ENCODE peak calls at places on chromosomes 3 and 15, in nine cellular contexts. E is lower lobe of right lung, C is ovary, F is psoas muscle, J is uterus, S is fibroblast of lung, P is mammary epithelial cell, N is IMR-90, B is GM23338. V is an unnamed sample. For H3K4me1, the result is how much of the 10 kb centered on the place peaks cover.

GRCh38 chr3:55556622-55557531 is 69.8 kb upstream of the WNT5A start:
- DNase-seq in E (no peak), C (no peak), F (no peak), J (no peak), S (no peak), P (peak), N (peak), B (no peak), V (no peak)

GRCh38 chr3:87694678-87695077 is 364.1 kb downstream of the CGGBP1 start:
- DNase-seq in E (no peak), C (no peak), F (no peak), J (no peak), S (no peak), P (no peak), N (no peak), B (no peak), V (no peak)

GRCh38 chr3:185595520-185595919 is 9.4 kb downstream of the SENP2 start:
- DNase-seq in E (no peak), C (no peak), F (no peak), J (no peak), S (no peak), P (no peak), N (no peak), B (no peak), V (no peak)

GRCh38 chr15:79674124-79674465 is 222.7 kb downstream of the MTHFS start:
- DNase-seq in E (no peak), C (no peak), F (no peak), J (no peak), S (no peak), P (no peak), N (no peak), B (no peak), V (no peak)

GRCh38 chr15:62254137-62254934 is 89.3 kb upstream of the C2CD4B start:
- DNase-seq in E (peak), C (peak), F (peak), J (peak), S (peak), P (peak), N (peak), B (peak), V (no peak)

GRCh38 chr15:87816016-87816415 is 440.5 kb downstream of the NTRK3 start:
- DNase-seq in E (no peak), C (no peak), F (no peak), J (no peak), S (no peak), P (no peak), N (peak), B (no peak), V (no peak)

GRCh38 chr3:13072239-13073041 is 789 bp downstream of the IQSEC1 start:
- DNase-seq in E (no peak), C (no peak), F (peak), J (no peak), S (no peak), P (peak), N (peak), B (peak), V (no peak)

GRCh38 chr15:80019168-80019745 is 40.2 kb upstream of the ZFAND6 start:
- DNase-seq in E (no peak), C (no peak), F (no peak), J (no peak), S (no peak), P (no peak), N (no peak), B (no peak), V (no peak)

GRCh38 chr15:89362203-89363101 is 27.8 kb upstream of the POLG start:
- DNase-seq in E (no peak), C (no peak), F (no peak), J (no peak), S (no peak), P (no peak), N (no peak), B (peak), V (no peak)

GRCh38 chr3:113897373-113897777 is 50.4 kb upstream of the ZDHHC23 start:
- DNase-seq in E (no peak), C (no peak), F (no peak), J (no peak), S (no peak), P (peak), N (no peak), B (no peak), V (no peak)
- H3K4me3 ChIP-seq in E (peak), C (no peak), F (peak), J (no peak), S (no peak), P (peak), N (no peak), B (no peak), V (no peak)

DNA sequence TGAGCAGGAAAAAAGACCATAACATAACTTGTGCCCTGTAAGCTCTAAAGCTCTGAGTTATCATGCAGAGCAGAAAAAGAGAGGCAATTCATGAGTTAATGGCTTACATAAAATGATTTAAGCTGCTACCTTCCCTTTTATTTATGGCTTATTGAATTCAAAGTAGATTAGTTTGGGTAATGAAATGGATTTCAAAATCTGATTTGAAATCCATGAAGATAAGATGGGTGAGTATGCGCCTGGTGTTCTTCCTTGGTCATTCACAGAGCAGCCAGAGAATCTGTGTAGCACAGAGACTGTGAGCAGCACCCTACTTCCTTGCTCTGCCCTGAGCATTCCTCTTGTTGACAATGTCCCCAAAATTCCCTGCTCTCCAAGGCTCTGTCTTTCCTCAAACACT is 36.2 kb upstream of the MRPL3 start:
- DNase-seq in E (no peak), C (no peak), F (no peak), J (no peak), S (no peak), P (no peak), N (no peak), B (no peak), V (no peak)
- H3K4me1 ChIP-seq in E (under half), C (under half), F (under half), J (under half), S (under half), P (under half), N (under half), B (under half), V (under half)

DNA sequence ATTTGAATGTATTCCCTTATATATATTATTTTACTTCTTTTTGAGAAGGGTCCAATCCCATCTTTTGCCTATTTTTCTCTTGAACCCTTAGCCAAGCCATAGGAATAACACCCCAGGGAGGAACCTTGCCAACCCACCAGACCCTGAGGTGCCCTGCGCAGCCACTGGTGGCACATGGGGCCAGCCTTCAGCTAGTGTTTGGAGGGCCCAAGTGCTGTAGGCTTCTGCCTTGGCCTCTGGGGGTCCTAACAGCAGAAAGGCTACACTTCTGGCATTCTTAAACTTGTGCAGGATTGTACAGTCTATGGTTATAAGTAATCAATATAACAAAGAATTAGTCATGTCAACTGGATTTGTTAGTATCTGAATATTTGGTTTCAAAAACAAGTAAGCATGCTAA is 34.5 kb downstream of the RUVBL1 start:
- DNase-seq in E (no peak), C (no peak), F (no peak), J (no peak), S (no peak), P (no peak), N (no peak), B (no peak), V (no peak)
- TF ChIP-seq CTCF in E (no peak), C (no peak), F (no peak), J (no peak), S (no peak), P (no peak), N (no peak), B (no peak), V (no peak)

GRCh38 chr3:184164648-184165330 is 9.6 kb downstream of the DVL3 start:
- DNase-seq in E (no peak), C (no peak), F (no peak), J (no peak), S (no peak), P (no peak), N (no peak), B (no peak), V (no peak)

GRCh38 chr3:184157206-184157605 is 2.0 kb downstream of the DVL3 start:
- DNase-seq in E (no peak), C (no peak), F (no peak), J (no peak), S (no peak), P (no peak), N (no peak), B (no peak), V (no peak)

GRCh38 chr3:184158394-184158793 is 3.2 kb downstream of the DVL3 start:
- DNase-seq in E (no peak), C (no peak), F (no peak), J (no peak), S (no peak), P (no peak), N (no peak), B (no peak), V (no peak)

GRCh38 chr3:184156522-184156955 is 1.4 kb downstream of the DVL3 start:
- DNase-seq in E (no peak), C (peak), F (peak), J (peak), S (peak), P (no peak), N (peak), B (peak), V (no peak)

DNA sequence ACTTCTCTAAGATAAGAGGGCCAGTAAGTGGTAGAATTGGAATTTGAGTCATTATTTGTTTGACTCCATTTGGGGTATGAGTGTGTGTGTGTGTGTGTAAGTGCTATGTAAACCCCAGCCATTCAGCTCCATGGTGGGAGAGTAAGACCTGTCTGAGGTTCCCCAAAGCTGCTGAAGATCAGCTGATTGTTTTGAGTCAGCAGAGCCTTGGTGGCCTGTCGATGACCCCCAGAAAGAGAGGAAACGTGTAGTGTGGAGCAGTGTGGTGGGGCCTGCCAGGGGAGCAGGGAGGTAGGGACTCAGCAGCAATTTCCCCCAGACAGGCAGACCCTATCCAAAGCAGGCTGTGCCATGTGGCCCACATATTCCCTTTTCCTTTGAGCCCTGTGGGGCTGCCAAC is 5.3 kb downstream of the DVL3 start:
- DNase-seq in E (no peak), C (no peak), F (no peak), J (no peak), S (peak), P (no peak), N (peak), B (no peak), V (no peak)
- H3K4me3 ChIP-seq in E (no peak), C (no peak), F (no peak), J (no peak), S (peak), P (no peak), N (no peak), B (no peak), V (peak)

GRCh38 chr3:66486646-66487045 is 14.2 kb downstream of the LRIG1 start:
- DNase-seq in E (no peak), C (no peak), F (no peak), J (no peak), S (peak), P (no peak), N (peak), B (no peak), V (no peak)
- H3K4me1 ChIP-seq in E (half or more), C (under half), F (half or more), J (under half), S (under half), P (under half), N (under half), B (half or more), V (half or more)

GRCh38 chr3:57582470-57583168 is 14.5 kb downstream of the ARF4 start:
- DNase-seq in E (no peak), C (no peak), F (no peak), J (no peak), S (no peak), P (peak), N (no peak), B (peak), V (no peak)
- TF ChIP-seq CTCF in E (no peak), C (no peak), F (no peak), J (no peak), S (peak), P (peak), N (no peak), B (peak), V (no peak)